ENCODE peak calls at places on chromosomes 16 and 17, in four cellular contexts. One of them, this sample, is unnamed.
A peak's percentile ranks its signal among the peaks of the same experiment; 100 is the strongest.

GRCh38 chr17:33017366-33017765 is 25.7 kb downstream of the SPACA3 start:
- DNase-seq in CD8-positive, alpha-beta T cell: no peak
- DNase-seq in AG04450: no peak
- DNase-seq in HFF-Myc: no peak
- DNase-seq in this sample: no peak

GRCh38 chr17:73841431-73842060 is 197.3 kb upstream of the SDK2 start:
- DNase-seq in CD8-positive, alpha-beta T cell: no peak
- DNase-seq in AG04450: no peak
- DNase-seq in HFF-Myc: no peak
- DNase-seq in this sample: no peak

GRCh38 chr16:2236362-2237075 is at the start of gene DNASE1L2:
- DNase-seq in CD8-positive, alpha-beta T cell: no peak
- DNase-seq in AG04450: no peak
- DNase-seq in HFF-Myc: no peak
- DNase-seq in this sample: no peak

GRCh38 chr17:75010683-75011406 is 1.6 kb upstream of the MRPL58 start:
- DNase-seq in CD8-positive, alpha-beta T cell: no peak
- DNase-seq in AG04450: no peak
- DNase-seq in HFF-Myc: no peak
- DNase-seq in this sample: peak; percentile 54

GRCh38 chr16:12062343-12063003 is 85.9 kb downstream of the SNX29 start:
- DNase-seq in CD8-positive, alpha-beta T cell: no peak
- DNase-seq in AG04450: peak; percentile 43
- DNase-seq in HFF-Myc: peak; percentile 52
- DNase-seq in this sample: peak; percentile 75

GRCh38 chr17:63689479-63689878 is 10.4 kb downstream of the LIMD2 start:
- DNase-seq in CD8-positive, alpha-beta T cell: no peak
- DNase-seq in AG04450: no peak
- DNase-seq in HFF-Myc: no peak
- DNase-seq in this sample: no peak

GRCh38 chr17:82627827-82628226 is 20.4 kb downstream of the WDR45B start:
- DNase-seq in CD8-positive, alpha-beta T cell: no peak
- DNase-seq in AG04450: no peak
- DNase-seq in HFF-Myc: no peak
- DNase-seq in this sample: no peak

GRCh38 chr16:20918486-20919239 is 18.1 kb downstream of the LYRM1 start:
- DNase-seq in CD8-positive, alpha-beta T cell: no peak
- DNase-seq in AG04450: no peak
- DNase-seq in HFF-Myc: no peak
- DNase-seq in this sample: peak; percentile 74

GRCh38 chr17:43380307-43380706 is 18.5 kb upstream of the ARL4D start:
- DNase-seq in CD8-positive, alpha-beta T cell: no peak
- DNase-seq in AG04450: no peak
- DNase-seq in HFF-Myc: no peak
- DNase-seq in this sample: no peak

GRCh38 chr17:57114085-57114673 is 29.1 kb downstream of the AKAP1 start:
- DNase-seq in CD8-positive, alpha-beta T cell: peak; percentile 52
- DNase-seq in AG04450: no peak
- DNase-seq in HFF-Myc: no peak
- DNase-seq in this sample: peak; percentile 56

GRCh38 chr17:633641-634091 is 81.0 kb downstream of the VPS53 start:
- DNase-seq in CD8-positive, alpha-beta T cell: no peak
- DNase-seq in AG04450: no peak
- DNase-seq in HFF-Myc: no peak
- DNase-seq in this sample: no peak

GRCh38 chr16:49593423-49594040 is 219.9 kb downstream of the C16orf78 start:
- DNase-seq in CD8-positive, alpha-beta T cell: no peak
- DNase-seq in AG04450: no peak
- DNase-seq in HFF-Myc: no peak
- DNase-seq in this sample: no peak

GRCh38 chr17:67902531-67903231 is 77.4 kb downstream of the BPTF start:
- DNase-seq in CD8-positive, alpha-beta T cell: no peak
- DNase-seq in AG04450: no peak
- DNase-seq in HFF-Myc: no peak
- DNase-seq in this sample: no peak
- H3K4me3 ChIP-seq in CD8-positive, alpha-beta T cell: no peak overlapping the region
- H3K4me3 ChIP-seq in AG04450: no peak overlapping the region
- H3K4me3 ChIP-seq in HFF-Myc: no peak overlapping the region
- H3K4me3 ChIP-seq in this sample: no peak overlapping the region

GRCh38 chr16:3460121-3460520 is 16.6 kb downstream of the NAA60 start:
- DNase-seq in CD8-positive, alpha-beta T cell: no peak
- DNase-seq in AG04450: no peak
- DNase-seq in HFF-Myc: no peak
- DNase-seq in this sample: no peak
- H3K4me3 ChIP-seq in CD8-positive, alpha-beta T cell: no peak overlapping the region
- H3K4me3 ChIP-seq in AG04450: peak overlapping the region; percentile 96
- H3K4me3 ChIP-seq in HFF-Myc: peak overlapping the region; percentile 77
- H3K4me3 ChIP-seq in this sample: peak overlapping the region; percentile 92

GRCh38 chr17:42111901-42112551 is 488 bp downstream of the DHX58 start:
- DNase-seq in CD8-positive, alpha-beta T cell: no peak
- DNase-seq in AG04450: no peak
- DNase-seq in HFF-Myc: no peak
- DNase-seq in this sample: no peak
- H3K4me3 ChIP-seq in CD8-positive, alpha-beta T cell: peak overlapping the region; percentile 88
- H3K4me3 ChIP-seq in AG04450: peak overlapping the region; percentile 48
- H3K4me3 ChIP-seq in HFF-Myc: peak overlapping the region; percentile 41
- H3K4me3 ChIP-seq in this sample: peak overlapping the region; percentile 69

DNA sequence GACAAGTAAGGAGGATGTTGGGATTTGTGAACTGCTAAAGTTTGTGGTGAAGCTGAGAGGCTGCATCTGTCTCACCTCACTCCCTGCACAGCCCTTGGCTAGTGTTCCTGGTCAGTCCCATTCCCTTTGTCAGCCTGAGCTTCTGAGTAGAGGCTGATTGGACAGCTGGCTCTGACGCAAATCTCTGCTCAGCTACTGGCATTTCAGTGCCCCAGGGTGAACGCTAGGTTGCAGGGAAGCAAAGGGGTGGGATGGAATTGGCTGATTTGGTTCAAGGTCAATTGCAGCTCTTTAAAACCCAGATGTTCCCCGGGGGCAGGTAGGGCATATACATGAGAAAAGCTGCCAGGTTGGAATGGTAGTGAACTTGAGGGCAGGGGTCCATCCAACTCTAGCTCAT is 23.1 kb upstream of the CNOT1 start:
- DNase-seq in CD8-positive, alpha-beta T cell: no peak
- DNase-seq in AG04450: no peak
- DNase-seq in HFF-Myc: no peak
- DNase-seq in this sample: no peak
- H3K4me3 ChIP-seq in CD8-positive, alpha-beta T cell: no peak overlapping the region
- H3K4me3 ChIP-seq in AG04450: no peak overlapping the region
- H3K4me3 ChIP-seq in HFF-Myc: no peak overlapping the region
- H3K4me3 ChIP-seq in this sample: no peak overlapping the region

GRCh38 chr16:70735141-70735979 is 49.5 kb upstream of the MTSS2 start:
- DNase-seq in CD8-positive, alpha-beta T cell: no peak
- DNase-seq in AG04450: peak; percentile 58
- DNase-seq in HFF-Myc: peak; percentile 50
- DNase-seq in this sample: peak; percentile 54
- H3K4me3 ChIP-seq in CD8-positive, alpha-beta T cell: peak overlapping the region; percentile 10
- H3K4me3 ChIP-seq in AG04450: no peak overlapping the region
- H3K4me3 ChIP-seq in HFF-Myc: no peak overlapping the region
- H3K4me3 ChIP-seq in this sample: no peak overlapping the region

GRCh38 chr17:50196826-50197225 is 4.6 kb downstream of the COL1A1 start:
- DNase-seq in CD8-positive, alpha-beta T cell: no peak
- DNase-seq in AG04450: no peak
- DNase-seq in HFF-Myc: no peak
- DNase-seq in this sample: no peak
- H3K4me3 ChIP-seq in CD8-positive, alpha-beta T cell: no peak overlapping the region
- H3K4me3 ChIP-seq in AG04450: peak overlapping the region; percentile 96
- H3K4me3 ChIP-seq in HFF-Myc: peak overlapping the region; percentile 100
- H3K4me3 ChIP-seq in this sample: no peak overlapping the region

GRCh38 chr17:13338421-13338820 is 263.3 kb downstream of the HS3ST3A1 start:
- DNase-seq in CD8-positive, alpha-beta T cell: no peak
- DNase-seq in AG04450: no peak
- DNase-seq in HFF-Myc: no peak
- DNase-seq in this sample: no peak

GRCh38 chr17:13334374-13334773 is 267.4 kb downstream of the HS3ST3A1 start:
- DNase-seq in CD8-positive, alpha-beta T cell: no peak
- DNase-seq in AG04450: no peak
- DNase-seq in HFF-Myc: no peak
- DNase-seq in this sample: no peak

GRCh38 chr17:13337864-13338371 is 263.8 kb downstream of the HS3ST3A1 start:
- DNase-seq in CD8-positive, alpha-beta T cell: no peak
- DNase-seq in AG04450: peak; percentile 43
- DNase-seq in HFF-Myc: peak; percentile 42
- DNase-seq in this sample: no peak

GRCh38 chr17:13333661-13334060 is 268.1 kb downstream of the HS3ST3A1 start:
- DNase-seq in CD8-positive, alpha-beta T cell: no peak
- DNase-seq in AG04450: no peak
- DNase-seq in HFF-Myc: no peak
- DNase-seq in this sample: no peak

GRCh38 chr17:13337171-13337570 is 264.6 kb downstream of the HS3ST3A1 start:
- DNase-seq in CD8-positive, alpha-beta T cell: no peak
- DNase-seq in AG04450: no peak
- DNase-seq in HFF-Myc: no peak
- DNase-seq in this sample: no peak
- H3K4me3 ChIP-seq in CD8-positive, alpha-beta T cell: no peak overlapping the region
- H3K4me3 ChIP-seq in AG04450: no peak overlapping the region
- H3K4me3 ChIP-seq in HFF-Myc: no peak overlapping the region
- H3K4me3 ChIP-seq in this sample: no peak overlapping the region

DNA sequence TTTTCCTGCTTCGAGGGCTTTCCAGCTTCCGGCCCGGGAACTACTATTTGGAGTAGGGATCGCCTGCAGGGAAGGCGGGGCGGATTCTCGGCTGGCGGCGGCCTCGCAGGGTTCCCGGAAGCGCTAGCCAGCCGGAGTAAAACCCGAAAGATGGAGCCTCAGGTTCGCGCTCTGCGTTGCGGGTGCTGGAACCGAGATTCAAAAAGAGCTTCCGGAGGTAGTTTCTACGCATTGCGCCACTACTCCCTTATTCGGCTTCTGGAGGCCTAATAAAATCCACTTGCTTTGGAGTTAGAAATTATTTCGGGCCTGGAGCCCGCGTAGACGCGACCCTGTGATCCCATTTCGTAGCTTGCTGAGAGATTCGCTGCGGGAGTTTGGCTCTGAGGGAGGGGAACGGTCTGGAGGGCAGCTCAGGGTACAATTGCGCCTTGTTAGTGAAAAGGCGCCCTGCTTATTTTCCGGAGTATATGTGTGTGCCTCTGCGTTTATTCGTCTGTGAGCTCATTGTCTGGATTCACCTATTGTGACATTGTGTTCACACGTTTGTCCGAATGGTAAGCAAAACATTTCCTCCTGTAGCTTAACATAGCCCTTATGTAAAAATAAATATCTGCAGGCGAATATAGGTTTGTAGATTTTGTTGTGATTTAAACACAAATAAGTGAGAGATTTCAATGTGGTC is 712 bp downstream of the PRAC2 start:
- DNase-seq in CD8-positive, alpha-beta T cell: no peak
- DNase-seq in AG04450: no peak
- DNase-seq in HFF-Myc: no peak
- DNase-seq in this sample: no peak
- H3K4me3 ChIP-seq in CD8-positive, alpha-beta T cell: no peak overlapping the region
- H3K4me3 ChIP-seq in AG04450: no peak overlapping the region
- H3K4me3 ChIP-seq in HFF-Myc: peak overlapping the region; percentile 3
- H3K4me3 ChIP-seq in this sample: peak overlapping the region; percentile 22

GRCh38 chr17:7840875-7841274 is 6.9 kb downstream of the KDM6B start:
- DNase-seq in CD8-positive, alpha-beta T cell: no peak
- DNase-seq in AG04450: no peak
- DNase-seq in HFF-Myc: no peak
- DNase-seq in this sample: no peak
- H3K4me3 ChIP-seq in CD8-positive, alpha-beta T cell: peak overlapping the region; percentile 98
- H3K4me3 ChIP-seq in AG04450: peak overlapping the region; percentile 59
- H3K4me3 ChIP-seq in HFF-Myc: peak overlapping the region; percentile 89
- H3K4me3 ChIP-seq in this sample: peak overlapping the region; percentile 80

This sample was measured in left ventricle myocardium inferior.